ENCODE peak calls at places on chromosomes 3 and 15, in eight cellular contexts. T is HuH-7.5; W is cardiac fibroblast; V is IMR-90; I is CD4-positive, alpha-beta memory T cell; L is activated naive CD8-positive, alpha-beta T cell treated with anti-CD3 and anti-CD28 coated beads for 36 hours; J is ELF-1; K is GM04504. P is an unnamed sample.

GRCh38 chr3:12175137-12175593 is 16.5 kb upstream of the TIMP4 start:
- DNase-seq in L (no peak), K (no peak), W (peak; percentile 57), J (no peak), T (no peak), V (peak; percentile 42), I (no peak), P (no peak)

GRCh38 chr15:95325763-95326688 is 1004.5 kb upstream of the NR2F2 start:
- DNase-seq in L (no peak), I (no peak), W (peak; percentile 79), K (no peak), J (no peak), T (no peak), V (no peak), P (peak; percentile 3)

GRCh38 chr15:92818658-92819311 is 81.3 kb upstream of the CHD2 start:
- DNase-seq in I (no peak), T (no peak), V (no peak), W (no peak), J (no peak), L (no peak), K (no peak), P (peak; percentile 31)

GRCh38 chr3:184734903-184735630 is 23.2 kb upstream of the MAGEF1 start:
- DNase-seq in K (no peak), W (no peak), I (no peak), V (no peak), L (no peak), J (no peak), T (no peak), P (no peak)

GRCh38 chr3:65672876-65673815 is 365.6 kb downstream of the MAGI1 start:
- DNase-seq in L (peak; percentile 14), K (no peak), I (no peak), W (peak; percentile 73), J (peak; percentile 32), T (peak; percentile 7), V (peak; percentile 57), P (peak; percentile 69)

GRCh38 chr15:73081321-73081958 is 29.2 kb downstream of the NEO1 start:
- DNase-seq in W (peak; percentile 78), V (peak; percentile 71), T (no peak), K (peak; percentile 32), I (peak; percentile 51), J (peak; percentile 6), L (no peak), P (peak; percentile 87)

GRCh38 chr3:125967156-125967555 is 1.8 kb upstream of the ROPN1B start:
- DNase-seq in I (no peak), T (no peak), W (no peak), K (no peak), L (no peak), V (no peak), J (no peak), P (no peak)

GRCh38 chr3:16906679-16907078 is 21.9 kb downstream of the PLCL2 start:
- DNase-seq in I (peak; percentile 40), W (peak; percentile 62), V (peak; percentile 29), T (no peak), J (no peak), K (no peak), L (no peak), P (no peak)

GRCh38 chr15:39140060-39140604 is 440.7 kb upstream of the THBS1 start:
- DNase-seq in L (no peak), J (peak; percentile 65), W (peak; percentile 95), K (peak; percentile 84), T (no peak), V (peak; percentile 98), I (no peak), P (no peak)

GRCh38 chr3:170154569-170155143 is 26.9 kb downstream of the PHC3 start:
- DNase-seq in J (no peak), W (no peak), K (no peak), I (peak; percentile 20), T (no peak), L (no peak), V (no peak), P (no peak)

GRCh38 chr3:134644731-134645514 is 5.9 kb downstream of the KY start:
- DNase-seq in K (no peak), J (peak; percentile 32), I (no peak), T (no peak), W (no peak), L (no peak), V (no peak), P (no peak)

GRCh38 chr3:140360332-140360731 is 317.5 kb upstream of the TRIM42 start:
- DNase-seq in W (no peak), K (no peak), L (no peak), T (no peak), I (no peak), J (no peak), V (no peak), P (no peak)

GRCh38 chr3:122621112-122621511 is 43.7 kb downstream of the PARP15 start:
- DNase-seq in L (no peak), J (no peak), V (no peak), W (no peak), T (no peak), I (no peak), K (no peak), P (no peak)

GRCh38 chr3:172031957-172032356 is 7.4 kb upstream of the FNDC3B start:
- DNase-seq in J (no peak), W (peak; percentile 25), L (no peak), I (no peak), T (no peak), K (no peak), V (no peak), P (no peak)